ENCODE peak calls at places on chromosomes 12 and 14, in nine cellular contexts. B is CD4-positive, alpha-beta memory T cell; Z is psoas muscle; A is stomach; O is substantia nigra; R is SK-N-MC; L is OCI-LY7; U is cardiac muscle cell; G is endothelial cell of umbilical vein. Q is an unnamed sample.

GRCh38 chr12:49917126-49917787 is 13.6 kb upstream of the FAIM2 start:
- DNase-seq in R (no peak), O (no peak), G (no peak), U (no peak), L (no peak), Z (no peak), B (no peak), A (no peak), Q (no peak)

GRCh38 chr14:89089330-89089729 is 264.9 kb downstream of the TTC8 start:
- DNase-seq in R (no peak), A (no peak), O (no peak), Z (no peak), B (no peak), U (no peak), G (no peak), L (no peak), Q (no peak)

GRCh38 chr14:98347686-98348085 is 924.3 kb downstream of the BCL11B start:
- DNase-seq in O (no peak), A (no peak), B (no peak), R (no peak), G (no peak), L (no peak), U (no peak), Z (no peak), Q (no peak)

GRCh38 chr14:104137297-104138097 is 890 bp upstream of the KIF26A start:
- DNase-seq in G (peak), L (peak), A (peak), R (no peak), Z (peak), U (peak), O (peak), B (peak), Q (peak)

GRCh38 chr12:111066744-111067437 is 146.5 kb upstream of the MYL2 start:
- DNase-seq in L (peak), G (no peak), B (no peak), A (no peak), U (no peak), R (no peak), O (no peak), Z (no peak), Q (no peak)

GRCh38 chr12:57135487-57135886 is 7.2 kb downstream of the LRP1 start:
- DNase-seq in U (no peak), A (no peak), L (no peak), Z (peak), O (peak), R (no peak), G (no peak), B (no peak), Q (no peak)

GRCh38 chr12:71654200-71654599 is 9.4 kb downstream of the ZFC3H1 start:
- DNase-seq in L (no peak), A (no peak), G (no peak), B (no peak), O (no peak), U (no peak), Z (no peak), R (no peak), Q (no peak)

GRCh38 chr12:41907036-41907435 is 237.6 kb downstream of the GXYLT1 start:
- DNase-seq in G (no peak), L (no peak), Z (no peak), O (no peak), B (no peak), R (no peak), A (no peak), U (no peak), Q (no peak)

GRCh38 chr14:53955671-53956426 is 776 bp downstream of the BMP4 start:
- DNase-seq in A (peak), R (no peak), U (peak), O (no peak), B (no peak), G (peak), Z (peak), L (no peak), Q (peak)

GRCh38 chr12:58950739-58951100 is 30.4 kb upstream of the LRIG3 start:
- DNase-seq in R (no peak), B (no peak), Z (no peak), A (no peak), O (no peak), G (peak), L (no peak), U (no peak), Q (no peak)

GRCh38 chr14:101069666-101070362 is 166.3 kb upstream of the RTL1 start:
- DNase-seq in L (no peak), G (no peak), O (no peak), R (no peak), A (peak), B (no peak), U (no peak), Z (peak), Q (no peak)

GRCh38 chr12:45379261-45379660 is 163.4 kb downstream of the ANO6 start:
- DNase-seq in O (no peak), Z (no peak), G (peak), R (no peak), A (no peak), U (no peak), B (no peak), L (no peak), Q (no peak)

GRCh38 chr12:121467638-121468403 is 67.9 kb downstream of the RNF34 start:
- DNase-seq in U (peak), B (no peak), Z (no peak), A (no peak), L (no peak), R (no peak), O (no peak), G (peak), Q (peak)

GRCh38 chr14:33414041-33414440 is 475.4 kb downstream of the NPAS3 start:
- DNase-seq in R (no peak), O (no peak), L (no peak), A (no peak), U (no peak), G (no peak), B (no peak), Z (no peak), Q (no peak)

GRCh38 chr12:100110276-100110675 is 32.4 kb downstream of the BLTP3B start:
- DNase-seq in U (no peak), L (no peak), G (no peak), Z (no peak), A (no peak), R (no peak), O (no peak), B (no peak), Q (no peak)

GRCh38 chr14:104359301-104359968 is 220.1 kb upstream of the C14orf180 start:
- DNase-seq in Z (no peak), L (no peak), B (no peak), G (no peak), A (no peak), O (no peak), R (no peak), U (no peak), Q (no peak)

GRCh38 chr12:130104596-130105253 is 57.5 kb upstream of the FZD10 start:
- DNase-seq in O (no peak), B (no peak), U (peak), L (no peak), G (no peak), R (no peak), A (no peak), Z (no peak), Q (peak)

GRCh38 chr12:49428652-49429549 is 61.6 kb downstream of the SPATS2 start:
- DNase-seq in R (no peak), O (no peak), Z (no peak), L (peak), U (no peak), B (no peak), G (peak), A (no peak), Q (no peak)

GRCh38 chr14:105933238-105933637 is 406.9 kb downstream of the TMEM121 start:
- DNase-seq in A (peak), U (no peak), B (no peak), R (no peak), G (no peak), L (no peak), Z (no peak), O (no peak), Q (no peak)

GRCh38 chr12:112439769-112440168 is 21.0 kb downstream of the PTPN11 start:
- DNase-seq in O (no peak), B (no peak), L (no peak), R (no peak), Z (no peak), A (no peak), U (no peak), G (no peak), Q (no peak)

GRCh38 chr14:93944348-93945069 is 17.4 kb downstream of the FAM181A start:
- DNase-seq in B (no peak), A (no peak), Z (peak), R (no peak), L (no peak), O (no peak), G (no peak), U (peak), Q (no peak)

GRCh38 chr12:68842784-68843567 is 35.0 kb downstream of the MDM2 start:
- DNase-seq in G (no peak), L (no peak), B (no peak), A (no peak), Z (no peak), R (no peak), O (no peak), U (no peak), Q (no peak)

GRCh38 chr12:104414581-104415305 is 42.0 kb upstream of the CHST11 start:
- DNase-seq in A (no peak), U (no peak), Z (no peak), R (no peak), G (no peak), B (no peak), L (peak), O (no peak), Q (no peak)

GRCh38 chr12:52007158-52007921 is 594 bp downstream of the TAMALIN start:
- DNase-seq in G (peak), L (no peak), R (no peak), B (peak), A (peak), U (no peak), Z (peak), O (no peak), Q (peak)

GRCh38 chr14:66008631-66009030 is 477.5 kb upstream of the CCDC196 start:
- DNase-seq in L (no peak), O (no peak), Z (no peak), U (no peak), R (peak), G (no peak), B (no peak), A (no peak), Q (no peak)

GRCh38 chr12:45601888-45602287 is 127.6 kb upstream of the ARID2 start:
- DNase-seq in U (no peak), G (no peak), A (no peak), B (no peak), L (no peak), Z (no peak), O (peak), R (no peak), Q (no peak)

GRCh38 chr12:130290114-130290513 is 47.6 kb upstream of the PIWIL1 start:
- DNase-seq in A (no peak), G (no peak), U (no peak), B (no peak), R (no peak), O (no peak), L (no peak), Z (no peak), Q (no peak)

GRCh38 chr14:74712499-74713394 is at the start of the genes AREL1 and FCF1:
- DNase-seq in G (peak), Z (peak), B (peak), R (peak), L (peak), A (peak), O (no peak), U (peak), Q (peak)

GRCh38 chr12:57893460-57894353 is 47.2 kb upstream of the CTDSP2 start:
- DNase-seq in L (no peak), U (peak), A (peak), B (no peak), O (peak), R (peak), Z (peak), G (peak), Q (peak)

GRCh38 chr12:24404086-24404815 is 454.8 kb upstream of the SOX5 start:
- DNase-seq in L (no peak), A (no peak), U (no peak), G (no peak), B (no peak), O (no peak), Z (no peak), R (no peak), Q (no peak)

GRCh38 chr12:121115530-121115929 is 17.1 kb upstream of the P2RX7 start:
- DNase-seq in L (no peak), B (no peak), R (no peak), Z (no peak), U (no peak), G (no peak), O (no peak), A (no peak), Q (no peak)

GRCh38 chr14:71728386-71728785 is 203.8 kb upstream of the RGS6 start:
- DNase-seq in R (no peak), O (no peak), B (no peak), L (no peak), A (no peak), U (no peak), Z (no peak), G (no peak), Q (no peak)

GRCh38 chr12:1205512-1206060 is 214.6 kb downstream of the ERC1 start:
- DNase-seq in Z (no peak), A (no peak), O (no peak), G (peak), U (no peak), R (no peak), B (no peak), L (peak), Q (no peak)

GRCh38 chr12:12467222-12467621 is 95.4 kb downstream of the DUSP16 start:
- DNase-seq in O (peak), Z (no peak), G (no peak), L (no peak), B (peak), A (no peak), R (no peak), U (no peak), Q (peak)
- H3K27ac ChIP-seq in O (peak), Z (no peak), G (no peak), L (no peak), B (peak), A (peak), R (no peak), U (no peak), Q (peak)

GRCh38 chr12:67356400-67356799 is 87.2 kb downstream of the CAND1 start:
- DNase-seq in L (no peak), O (no peak), A (no peak), G (no peak), R (no peak), B (no peak), U (no peak), Z (no peak), Q (no peak)

GRCh38 chr12:67354322-67354721 is 85.2 kb downstream of the CAND1 start:
- DNase-seq in R (no peak), G (no peak), U (no peak), A (no peak), L (no peak), Z (no peak), B (no peak), O (no peak), Q (peak)

GRCh38 chr12:67354966-67355365 is 85.8 kb downstream of the CAND1 start:
- DNase-seq in U (no peak), O (no peak), G (no peak), A (no peak), R (no peak), L (no peak), Z (no peak), B (no peak), Q (no peak)

GRCh38 chr12:67357726-67358125 is 88.6 kb downstream of the CAND1 start:
- DNase-seq in A (no peak), G (no peak), U (no peak), Z (no peak), O (no peak), L (no peak), R (no peak), B (no peak), Q (peak)

DNA sequence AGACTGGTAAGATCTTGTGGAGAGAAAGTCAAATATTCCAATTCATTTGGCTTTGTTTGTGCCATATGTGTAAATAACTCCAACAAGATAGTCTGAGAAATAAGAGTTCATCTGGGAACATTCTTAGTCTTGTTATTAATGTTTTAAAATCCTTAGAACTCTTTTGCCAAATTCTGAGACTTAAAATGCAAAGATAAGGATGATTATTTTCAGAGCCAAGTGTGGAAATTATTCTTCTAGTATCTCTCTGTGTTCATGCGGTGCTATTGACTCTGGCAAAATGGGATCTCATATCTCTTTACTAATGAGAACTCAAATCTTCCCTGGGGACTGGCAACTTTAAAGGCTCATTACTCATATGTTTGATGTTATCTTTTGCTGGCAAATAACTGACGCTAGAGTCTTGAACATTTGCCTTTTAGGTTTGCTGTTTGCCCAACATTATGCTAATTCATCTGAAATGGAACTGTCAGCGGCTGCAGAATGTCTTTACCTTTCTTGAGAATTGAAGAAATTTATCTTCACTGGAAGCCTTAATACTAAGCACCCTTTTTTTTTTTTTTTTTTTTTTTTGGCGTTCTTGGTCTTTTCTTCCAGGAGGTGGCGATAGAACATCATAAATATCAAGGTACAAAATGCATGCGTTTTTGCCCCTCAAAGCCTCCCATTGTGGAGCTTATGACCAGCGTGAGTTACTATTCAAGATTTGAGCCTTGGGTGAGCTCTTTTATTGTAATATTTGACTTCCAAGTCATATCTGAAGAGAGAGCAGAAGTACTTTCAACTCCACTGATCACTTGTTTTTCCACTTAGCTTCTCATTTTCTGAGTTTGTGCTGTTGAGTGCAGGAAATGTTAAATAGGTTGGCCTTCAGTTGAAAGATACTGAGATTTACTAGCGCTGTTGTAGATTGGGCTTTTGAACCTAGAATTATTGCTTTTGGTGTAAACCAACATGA is 86.5 kb downstream of the CAND1 start:
- DNase-seq in R (peak), U (peak), B (peak), A (no peak), G (peak), O (peak), Z (no peak), L (peak), Q (peak)
- H3K27ac ChIP-seq in R (peak), U (no peak), B (no peak), A (no peak), G (no peak), O (no peak), Z (peak), L (no peak), Q (peak)

GRCh38 chr12:124683330-124683662 is 115.9 kb upstream of the NCOR2 start:
- DNase-seq in U (no peak), B (no peak), L (no peak), G (no peak), O (no peak), R (no peak), A (peak), Z (no peak), Q (no peak)

GRCh38 chr12:124680863-124681778 is 113.7 kb upstream of the NCOR2 start:
- DNase-seq in R (no peak), Z (peak), B (no peak), G (peak), U (no peak), O (no peak), A (no peak), L (peak), Q (no peak)

GRCh38 chr12:124683725-124684124 is 116.3 kb upstream of the NCOR2 start:
- DNase-seq in A (no peak), U (no peak), Z (no peak), G (no peak), O (no peak), B (no peak), R (no peak), L (no peak), Q (no peak)

GRCh38 chr12:124681779-124682391 is 114.5 kb upstream of the NCOR2 start:
- DNase-seq in B (no peak), A (no peak), O (no peak), U (no peak), G (peak), L (no peak), Z (peak), R (no peak), Q (no peak)

DNA sequence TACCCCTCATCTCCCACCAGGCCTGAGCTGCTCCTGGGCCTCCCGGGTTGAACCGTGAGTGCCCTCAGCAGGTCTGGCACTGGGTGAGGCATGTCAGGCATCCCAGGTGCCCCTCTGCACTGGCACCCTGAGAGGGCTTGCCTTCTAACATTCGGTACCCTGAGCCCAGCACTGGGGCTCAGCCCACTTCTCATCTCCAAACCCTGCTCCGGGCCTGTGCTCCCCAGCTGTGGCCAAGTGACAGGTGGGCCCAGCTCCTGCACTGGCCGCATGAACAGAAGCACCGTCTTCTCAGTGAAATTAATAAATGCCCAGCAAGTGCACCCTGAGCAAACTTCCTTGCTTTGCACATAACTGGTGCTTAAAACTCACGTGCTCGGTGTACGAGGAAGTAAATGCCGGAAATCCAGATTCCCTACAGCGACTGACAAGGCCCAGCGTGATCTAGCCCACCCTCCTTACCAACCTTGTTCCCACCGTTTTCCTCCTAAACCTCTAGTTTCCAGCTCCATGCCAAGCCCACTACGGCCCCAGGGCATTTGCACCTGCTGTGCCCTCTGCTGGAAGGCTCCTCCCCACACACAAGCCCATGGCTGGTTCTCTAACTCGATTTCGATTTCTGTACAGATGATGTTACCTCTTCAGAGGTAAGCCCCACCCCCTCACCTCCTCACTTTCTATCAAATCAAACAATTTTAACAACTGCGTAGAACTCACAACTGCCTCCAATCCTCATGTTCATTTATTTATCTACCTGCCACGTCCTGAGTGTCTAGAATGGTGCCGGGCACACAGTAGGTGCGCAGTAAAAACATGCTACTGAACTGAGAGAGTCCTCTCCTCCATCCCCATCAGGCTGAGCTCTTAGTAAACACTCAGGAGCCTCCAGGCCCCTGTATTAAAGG is 115.3 kb upstream of the NCOR2 start:
- DNase-seq in G (no peak), B (no peak), R (no peak), A (no peak), O (no peak), U (no peak), Z (no peak), L (no peak), Q (no peak)
- H3K27ac ChIP-seq in G (peak), B (no peak), R (no peak), A (peak), O (peak), U (no peak), Z (peak), L (no peak), Q (no peak)

GRCh38 chr14:68165274-68165843 is 345.8 kb downstream of the RAD51B start:
- DNase-seq in L (no peak), B (no peak), A (no peak), G (no peak), O (no peak), Z (no peak), R (no peak), U (no peak), Q (no peak)
- H3K27ac ChIP-seq in L (no peak), B (no peak), A (peak), G (no peak), O (no peak), Z (no peak), R (peak), U (no peak), Q (peak)

Q was measured in thyroid gland.